ENCODE peak calls at places on chromosome 6, in four cellular contexts. One of them, this sample, is unnamed.

GRCh38 chr6:106300944-106301343 is 24.6 kb downstream of the ATG5 start:
- DNase-seq in HepG2: peak; percentile 14
- DNase-seq in GM12878: peak; percentile 12
- DNase-seq in K562: peak; percentile 17
- DNase-seq in this sample: no peak

GRCh38 chr6:72616406-72617015 is 5.4 kb upstream of the KCNQ5 start:
- DNase-seq in GM12878: no peak
- DNase-seq in HepG2: peak; percentile 6
- DNase-seq in K562: peak; percentile 28
- DNase-seq in this sample: no peak

GRCh38 chr6:89144358-89145041 is 1.4 kb upstream of the PM20D2 start:
- DNase-seq in GM12878: no peak
- DNase-seq in K562: no peak
- DNase-seq in HepG2: no peak
- DNase-seq in this sample: no peak

GRCh38 chr6:140062042-140063041 is 687.9 kb upstream of the CITED2 start:
- DNase-seq in GM12878: no peak
- DNase-seq in K562: no peak
- DNase-seq in HepG2: no peak
- DNase-seq in this sample: no peak

GRCh38 chr6:158290659-158291058 is 21.6 kb upstream of the TULP4 start:
- DNase-seq in HepG2: no peak
- DNase-seq in K562: no peak
- DNase-seq in GM12878: peak; percentile 39
- DNase-seq in this sample: no peak

GRCh38 chr6:16985484-16986284 is 116.2 kb upstream of the STMND1 start:
- DNase-seq in HepG2: no peak
- DNase-seq in GM12878: no peak
- DNase-seq in K562: no peak
- DNase-seq in this sample: no peak

GRCh38 chr6:56555438-56555872 is 87.2 kb downstream of the DST start:
- DNase-seq in HepG2: no peak
- DNase-seq in GM12878: no peak
- DNase-seq in K562: no peak
- DNase-seq in this sample: no peak

GRCh38 chr6:17397764-17398194 is 4.4 kb downstream of the CAP2 start:
- DNase-seq in GM12878: no peak
- DNase-seq in HepG2: no peak
- DNase-seq in K562: no peak
- DNase-seq in this sample: no peak

GRCh38 chr6:32819729-32820128 is 2.9 kb upstream of the HLA-DOB start:
- DNase-seq in GM12878: no peak
- DNase-seq in HepG2: no peak
- DNase-seq in K562: no peak
- DNase-seq in this sample: no peak

GRCh38 chr6:46491789-46492547 is 719 bp upstream of the RCAN2 start:
- DNase-seq in GM12878: no peak
- DNase-seq in HepG2: peak; percentile 6
- DNase-seq in K562: peak; percentile 8
- DNase-seq in this sample: peak; percentile 56

GRCh38 chr6:39387785-39388184 is 65.3 kb upstream of the KCNK16 start:
- DNase-seq in HepG2: no peak
- DNase-seq in GM12878: no peak
- DNase-seq in K562: no peak
- DNase-seq in this sample: no peak

GRCh38 chr6:56652994-56653393 is 10.3 kb upstream of the DST start:
- DNase-seq in GM12878: no peak
- DNase-seq in K562: no peak
- DNase-seq in HepG2: peak; percentile 49
- DNase-seq in this sample: no peak

GRCh38 chr6:50936277-50936681 is 117.6 kb downstream of the TFAP2B start:
- DNase-seq in GM12878: no peak
- DNase-seq in HepG2: no peak
- DNase-seq in K562: no peak
- DNase-seq in this sample: no peak

GRCh38 chr6:169830876-169831275 is 79.5 kb downstream of the ERMARD start:
- DNase-seq in GM12878: no peak
- DNase-seq in HepG2: no peak
- DNase-seq in K562: no peak
- DNase-seq in this sample: no peak

GRCh38 chr6:134114489-134114888 is 62.1 kb upstream of the SLC2A12 start:
- DNase-seq in GM12878: no peak
- DNase-seq in K562: no peak
- DNase-seq in HepG2: no peak
- DNase-seq in this sample: no peak

GRCh38 chr6:33592595-33593413 is 12.7 kb upstream of the BAK1 start:
- DNase-seq in K562: no peak
- DNase-seq in GM12878: peak; percentile 63
- DNase-seq in HepG2: no peak
- DNase-seq in this sample: peak; percentile 84

GRCh38 chr6:24743944-24744335 is 25.0 kb upstream of the C6orf62 start:
- DNase-seq in HepG2: no peak
- DNase-seq in K562: no peak
- DNase-seq in GM12878: peak; percentile 40
- DNase-seq in this sample: no peak

GRCh38 chr6:5175195-5175594 is 85.6 kb downstream of the LYRM4 start:
- DNase-seq in K562: peak; percentile 34
- DNase-seq in GM12878: no peak
- DNase-seq in HepG2: no peak
- DNase-seq in this sample: peak; percentile 77

GRCh38 chr6:35970181-35970580 is 49.3 kb upstream of the SRPK1 start:
- DNase-seq in GM12878: no peak
- DNase-seq in K562: no peak
- DNase-seq in HepG2: no peak
- DNase-seq in this sample: no peak

GRCh38 chr6:155894262-155894661 is 438.6 kb upstream of the NOX3 start:
- DNase-seq in GM12878: no peak
- DNase-seq in HepG2: no peak
- DNase-seq in K562: no peak
- DNase-seq in this sample: no peak

GRCh38 chr6:30935018-30935417 is 3.0 kb upstream of the SFTA2 start:
- DNase-seq in GM12878: no peak
- DNase-seq in K562: peak; percentile 40
- DNase-seq in HepG2: no peak
- DNase-seq in this sample: no peak

GRCh38 chr6:131164506-131164905 is 29.2 kb downstream of the AKAP7 start:
- DNase-seq in HepG2: peak; percentile 10
- DNase-seq in GM12878: no peak
- DNase-seq in K562: no peak
- DNase-seq in this sample: no peak

GRCh38 chr6:78746457-78746856 is 120.9 kb upstream of the IRAK1BP1 start:
- DNase-seq in GM12878: no peak
- DNase-seq in HepG2: no peak
- DNase-seq in K562: no peak
- DNase-seq in this sample: no peak

GRCh38 chr6:169269180-169270076 is 15.8 kb upstream of the THBS2 start:
- DNase-seq in K562: no peak
- DNase-seq in HepG2: no peak
- DNase-seq in GM12878: no peak
- DNase-seq in this sample: no peak

GRCh38 chr6:89482136-89482535 is 49.2 kb downstream of the ANKRD6 start:
- DNase-seq in K562: no peak
- DNase-seq in GM12878: no peak
- DNase-seq in HepG2: no peak
- DNase-seq in this sample: no peak

GRCh38 chr6:36986704-36987047 is 680 bp upstream of the MTCH1 start:
- DNase-seq in K562: no peak
- DNase-seq in GM12878: no peak
- DNase-seq in HepG2: no peak
- DNase-seq in this sample: no peak

GRCh38 chr6:113855500-113856010 is 1.6 kb upstream of the MARCKS start:
- DNase-seq in GM12878: no peak
- DNase-seq in HepG2: no peak
- DNase-seq in K562: no peak
- DNase-seq in this sample: peak; percentile 26

GRCh38 chr6:166651408-166651807 is 24.4 kb upstream of the RPS6KA2 start:
- DNase-seq in GM12878: no peak
- DNase-seq in K562: no peak
- DNase-seq in HepG2: no peak
- DNase-seq in this sample: no peak

GRCh38 chr6:36075656-36076055 is 48.0 kb downstream of the MAPK14 start:
- DNase-seq in HepG2: peak; percentile 71
- DNase-seq in GM12878: no peak
- DNase-seq in K562: peak; percentile 46
- DNase-seq in this sample: no peak

GRCh38 chr6:45538636-45539035 is 160.9 kb upstream of the SUPT3H start:
- DNase-seq in K562: no peak
- DNase-seq in HepG2: no peak
- DNase-seq in GM12878: no peak
- DNase-seq in this sample: no peak

GRCh38 chr6:52371656-52372151 is 9.8 kb downstream of the PAQR8 start:
- DNase-seq in GM12878: no peak
- DNase-seq in K562: no peak
- DNase-seq in HepG2: peak; percentile 81
- DNase-seq in this sample: no peak

GRCh38 chr6:18468162-18468843 is 81.2 kb downstream of the RNF144B start:
- DNase-seq in K562: no peak
- DNase-seq in GM12878: no peak
- DNase-seq in HepG2: peak; percentile 85
- DNase-seq in this sample: no peak

DNA sequence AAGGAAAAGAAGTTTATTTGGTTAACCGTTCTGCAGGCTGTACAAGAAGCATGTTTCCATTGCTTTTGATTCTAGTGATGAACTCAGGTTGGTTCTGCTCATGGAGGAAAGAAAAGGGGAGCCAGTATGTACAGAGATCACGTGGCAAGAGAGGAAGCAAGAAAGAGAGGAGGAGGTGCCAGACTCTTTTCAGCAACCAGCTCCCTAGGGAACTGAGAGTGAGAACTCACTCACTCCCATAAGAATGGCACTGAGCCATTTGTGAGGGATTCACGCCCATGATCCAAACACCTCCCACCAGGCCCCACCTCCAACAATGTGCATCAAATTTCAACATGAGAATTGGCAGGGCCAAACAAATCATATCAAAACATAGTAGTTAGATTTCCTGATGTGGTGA is 649.1 kb downstream of the EPM2A start:
- DNase-seq in GM12878: no peak
- DNase-seq in HepG2: no peak
- DNase-seq in K562: no peak
- DNase-seq in this sample: peak; percentile 12
- TF ChIP-seq CREB1 in GM12878: no peak
- TF ChIP-seq CREB1 in HepG2: no peak
- TF ChIP-seq CREB1 in K562: no peak
- TF ChIP-seq CREB1 in this sample: no peak

GRCh38 chr6:157217894-157218370 is 105.4 kb downstream of the TMEM242 start:
- DNase-seq in HepG2: no peak
- DNase-seq in K562: no peak
- DNase-seq in GM12878: no peak
- DNase-seq in this sample: no peak

GRCh38 chr6:157213897-157214296 is 109.4 kb downstream of the TMEM242 start:
- DNase-seq in K562: no peak
- DNase-seq in HepG2: no peak
- DNase-seq in GM12878: no peak
- DNase-seq in this sample: no peak

GRCh38 chr6:157217198-157217893 is 106.0 kb downstream of the TMEM242 start:
- DNase-seq in HepG2: no peak
- DNase-seq in GM12878: no peak
- DNase-seq in K562: no peak
- DNase-seq in this sample: no peak

GRCh38 chr6:157216570-157216969 is 106.7 kb downstream of the TMEM242 start:
- DNase-seq in HepG2: no peak
- DNase-seq in K562: no peak
- DNase-seq in GM12878: no peak
- DNase-seq in this sample: no peak

DNA sequence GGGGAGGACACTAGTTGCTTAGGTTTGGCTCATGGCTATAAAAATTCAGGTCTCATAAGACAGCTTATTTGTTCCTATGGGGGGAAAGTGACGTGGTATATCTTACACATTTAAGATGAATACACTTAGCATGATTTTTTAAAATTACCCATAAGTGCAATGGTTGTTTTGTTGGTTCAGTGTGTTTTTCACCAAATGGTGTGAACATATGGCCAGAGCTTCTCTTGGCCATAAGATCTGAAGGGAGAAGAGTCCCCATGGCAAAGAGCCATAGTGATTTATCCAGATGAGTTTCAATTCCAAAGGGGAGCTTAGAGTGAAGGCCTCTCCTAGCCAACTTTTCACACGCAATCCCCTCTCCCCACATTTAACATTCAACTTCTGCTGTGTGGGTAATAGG is 107.6 kb downstream of the TMEM242 start:
- DNase-seq in GM12878: no peak
- DNase-seq in K562: no peak
- DNase-seq in HepG2: no peak
- DNase-seq in this sample: no peak
- TF ChIP-seq ETV6 in GM12878: no peak
- TF ChIP-seq ETV6 in K562: no peak
- TF ChIP-seq ETV6 in HepG2: no peak
- TF ChIP-seq ETV6 in this sample: no peak

DNA sequence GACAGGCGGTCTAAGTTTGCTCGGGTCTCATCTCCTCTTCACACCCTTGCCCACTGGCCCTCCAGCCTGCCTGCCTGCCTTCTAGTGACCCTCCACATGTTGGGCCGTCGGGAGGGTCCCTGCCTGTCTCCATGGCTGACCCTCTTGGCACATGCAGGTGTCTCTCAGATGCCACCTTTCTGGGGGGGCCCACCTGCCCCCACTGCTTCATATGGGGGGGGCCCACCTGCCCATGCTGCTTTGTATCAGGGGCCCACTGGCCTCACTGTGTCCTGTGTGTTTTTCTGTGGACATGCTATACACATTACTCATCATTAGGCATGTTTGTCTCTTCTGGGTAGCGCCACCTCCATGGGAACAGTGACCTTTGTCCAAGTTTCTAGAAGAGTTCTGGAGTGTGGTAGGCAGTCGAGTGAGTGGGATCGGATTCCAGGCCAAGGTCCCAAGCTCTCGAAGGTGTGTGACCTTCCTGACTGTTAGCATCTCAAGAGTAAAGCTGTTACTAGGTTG is 40.4 kb upstream of the KIF25 start:
- DNase-seq in HepG2: peak; percentile 74
- DNase-seq in K562: no peak
- DNase-seq in GM12878: no peak
- DNase-seq in this sample: no peak
- TF ChIP-seq NR2C2 in HepG2: no peak
- TF ChIP-seq NR2C2 in K562: no peak
- TF ChIP-seq NR2C2 in GM12878: no peak
- TF ChIP-seq NR2C2 in this sample: no peak

DNA sequence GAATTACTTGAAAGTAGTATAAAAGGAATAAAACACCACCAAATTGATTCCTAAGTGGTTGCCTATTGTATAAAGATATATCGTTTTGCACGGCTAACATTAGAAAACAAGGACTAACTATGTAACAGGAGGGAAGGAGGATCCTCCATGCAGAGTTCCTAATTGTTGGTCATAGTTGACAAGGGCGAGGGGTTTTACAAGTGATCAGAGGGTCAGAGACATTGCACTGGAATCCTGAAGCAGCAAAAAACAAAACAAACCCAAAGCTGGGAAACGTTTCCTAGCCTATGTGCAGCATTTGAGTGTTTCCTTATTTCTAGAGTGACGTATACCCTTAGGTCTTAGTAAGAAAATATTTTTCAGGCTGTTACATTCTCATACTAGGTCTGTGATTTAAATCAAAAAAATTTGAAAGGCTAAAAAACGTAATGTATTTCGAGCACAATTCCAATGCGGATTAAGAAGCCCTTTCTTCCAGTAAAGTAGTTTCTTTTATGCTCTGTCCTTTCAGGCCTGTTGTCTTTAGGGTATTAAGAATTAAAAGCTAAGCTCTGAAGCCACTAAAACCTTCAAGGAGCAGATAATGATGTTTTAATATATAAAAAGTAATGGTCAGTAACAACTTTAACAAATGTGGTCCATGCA is 373.8 kb upstream of the MMS22L start:
- DNase-seq in K562: no peak
- DNase-seq in HepG2: no peak
- DNase-seq in GM12878: no peak
- DNase-seq in this sample: no peak
- TF ChIP-seq CREB1 in K562: no peak
- TF ChIP-seq CREB1 in HepG2: no peak
- TF ChIP-seq CREB1 in GM12878: no peak
- TF ChIP-seq CREB1 in this sample: no peak